ENCODE peak calls at places on chromosome 19, in six cellular contexts. H is HepG2; C is stimulated activated CD8-positive, alpha-beta memory T cell treated with anti-CD3 and anti-CD28 coated beads, Interleukin-4, amount 100 ng/mL, for 1 hour; X is HTR-8/SVneo; J is frontal cortex; N is HS-27A. K is an unnamed sample.

GRCh38 chr19:52188822-52189744 is 769 bp upstream of the PPP2R1A start:
- DNase-seq in H (no peak), C (no peak), X (no peak), J (no peak), N (no peak), K (peak)

GRCh38 chr19:2207991-2208860 is 27.9 kb downstream of the PLEKHJ1 start:
- DNase-seq in H (no peak), C (no peak), X (no peak), J (no peak), N (no peak), K (no peak)

GRCh38 chr19:681029-681626 is 4.9 kb downstream of the FSTL3 start:
- DNase-seq in H (no peak), C (peak), X (no peak), J (peak), N (no peak), K (peak)

GRCh38 chr19:47315125-47315821 is 5.6 kb downstream of the C5AR1 start:
- DNase-seq in H (peak), C (no peak), X (peak), J (no peak), N (peak), K (peak)

GRCh38 chr19:4069331-4069959 is 2.7 kb upstream of the ZBTB7A start:
- DNase-seq in H (no peak), C (no peak), X (no peak), J (no peak), N (no peak), K (no peak)

GRCh38 chr19:33492951-33493350 is 28.6 kb downstream of the PEPD start:
- DNase-seq in H (no peak), C (no peak), X (no peak), J (no peak), N (no peak), K (no peak)

GRCh38 chr19:58409010-58409790 is 751 bp downstream of the ZNF584 start:
- DNase-seq in H (no peak), C (no peak), X (no peak), J (no peak), N (no peak), K (no peak)

GRCh38 chr19:2375341-2376121 is 15.5 kb downstream of the TMPRSS9 start:
- DNase-seq in H (no peak), C (no peak), X (no peak), J (no peak), N (no peak), K (no peak)

GRCh38 chr19:1683869-1684572 is 31.6 kb upstream of the TCF3 start:
- DNase-seq in H (no peak), C (no peak), X (no peak), J (no peak), N (no peak), K (peak)

GRCh38 chr19:55406869-55407624 is 541 bp downstream of the UBE2S start:
- DNase-seq in H (no peak), C (no peak), X (no peak), J (no peak), N (no peak), K (no peak)

GRCh38 chr19:43675269-43675879 is 5.4 kb upstream of the PLAUR start:
- DNase-seq in H (no peak), C (no peak), X (no peak), J (no peak), N (no peak), K (no peak)

GRCh38 chr19:10852098-10852800 is 4.0 kb downstream of the C19orf38 start:
- DNase-seq in H (peak), C (no peak), X (peak), J (no peak), N (peak), K (no peak)

GRCh38 chr19:41621654-41622053 is 5.2 kb downstream of the CEACAM4 start:
- DNase-seq in H (no peak), C (no peak), X (no peak), J (no peak), N (no peak), K (no peak)

GRCh38 chr19:15195987-15196682 is 4.7 kb downstream of the NOTCH3 start:
- DNase-seq in H (no peak), C (no peak), X (no peak), J (no peak), N (no peak), K (no peak)

GRCh38 chr19:28406237-28406596 is 806.7 kb downstream of the UQCRFS1 start:
- DNase-seq in H (no peak), C (no peak), X (no peak), J (no peak), N (no peak), K (no peak)

GRCh38 chr19:15469513-15470297 is 5.4 kb upstream of the RASAL3 start:
- DNase-seq in H (no peak), C (no peak), X (no peak), J (no peak), N (no peak), K (no peak)

GRCh38 chr19:4051175-4052101 is 15.3 kb downstream of the ZBTB7A start:
- DNase-seq in H (peak), C (no peak), X (no peak), J (no peak), N (no peak), K (peak)

GRCh38 chr19:29323046-29323971 is 110.4 kb upstream of the UQCRFS1 start:
- DNase-seq in H (no peak), C (no peak), X (no peak), J (no peak), N (no peak), K (no peak)

GRCh38 chr19:19027228-19027627 is 6.1 kb downstream of the SUGP2 start:
- DNase-seq in H (no peak), C (no peak), X (no peak), J (no peak), N (no peak), K (no peak)

GRCh38 chr19:861756-862528 is 2.5 kb downstream of the CFD start:
- DNase-seq in H (peak), C (peak), X (no peak), J (no peak), N (no peak), K (no peak)

GRCh38 chr19:19805480-19805879 is 16.1 kb downstream of the ZNF506 start:
- DNase-seq in H (no peak), C (no peak), X (no peak), J (no peak), N (no peak), K (no peak)

GRCh38 chr19:18905058-18905456 is 9.1 kb upstream of the CERS1 start:
- DNase-seq in H (no peak), C (no peak), X (no peak), J (no peak), N (no peak), K (no peak)

GRCh38 chr19:45306522-45307027 is 16.1 kb downstream of the CKM start:
- DNase-seq in H (no peak), C (no peak), X (no peak), J (no peak), N (no peak), K (no peak)

GRCh38 chr19:16117594-16118033 is 5.9 kb downstream of the RAB8A start:
- DNase-seq in H (no peak), C (no peak), X (no peak), J (no peak), N (no peak), K (no peak)

GRCh38 chr19:47766670-47767069 is 11.8 kb upstream of the SELENOW start:
- DNase-seq in H (no peak), C (no peak), X (no peak), J (no peak), N (no peak), K (peak)

GRCh38 chr19:33005440-33005839 is 33.4 kb downstream of the FAAP24 start:
- DNase-seq in H (no peak), C (no peak), X (no peak), J (no peak), N (no peak), K (no peak)

GRCh38 chr19:8044018-8044417 is 8.5 kb upstream of the CCL25 start:
- DNase-seq in H (no peak), C (no peak), X (no peak), J (no peak), N (no peak), K (no peak)

GRCh38 chr19:9834726-9835506 is at the start of gene PIN1:
- DNase-seq in H (peak), C (peak), X (peak), J (peak), N (peak), K (peak)

GRCh38 chr19:41616785-41617621 is 9.9 kb downstream of the CEACAM4 start:
- DNase-seq in H (peak), C (no peak), X (peak), J (no peak), N (no peak), K (no peak)

K was measured in Right ventricle myocardium inferior.